ENCODE peak calls at places on chromosomes 3 and 15, in nine cellular contexts. Q is B cell, C is MCF 10A, W is cardiac fibroblast, V is pancreas, D is hepatocyte, O is ascending aorta, I is tibial artery, E is A549. J is an unnamed sample.

GRCh38 chr3:47799733-47800132 is 3.2 kb upstream of the DHX30 start:
- DNase-seq in Q (no peak), C (no peak), W (no peak), V (no peak), D (no peak), O (no peak), I (no peak), E (no peak), J (no peak)

GRCh38 chr15:81419304-81419943 is 45.4 kb upstream of the TMC3 start:
- DNase-seq in Q (no peak), C (peak), W (peak), V (no peak), D (no peak), O (no peak), I (no peak), E (no peak), J (no peak)

GRCh38 chr15:72782993-72783562 is 480 bp downstream of the ADPGK start:
- DNase-seq in Q (peak), C (peak), W (peak), V (no peak), D (no peak), O (peak), I (peak), E (no peak), J (peak)

GRCh38 chr3:12896206-12896697 is 54.9 kb upstream of the RPL32 start:
- DNase-seq in Q (no peak), C (no peak), W (peak), V (no peak), D (no peak), O (no peak), I (no peak), E (no peak), J (no peak)

GRCh38 chr15:57223345-57223744 is 153.0 kb upstream of the CGNL1 start:
- DNase-seq in Q (no peak), C (no peak), W (no peak), V (no peak), D (no peak), O (no peak), I (no peak), E (no peak), J (no peak)

GRCh38 chr15:67013696-67014095 is 51.7 kb upstream of the SMAD3 start:
- DNase-seq in Q (no peak), C (no peak), W (peak), V (no peak), D (no peak), O (peak), I (no peak), E (no peak), J (no peak)

GRCh38 chr15:51085764-51086163 is 8.9 kb downstream of the TNFAIP8L3 start:
- DNase-seq in Q (no peak), C (no peak), W (peak), V (no peak), D (no peak), O (no peak), I (no peak), E (no peak), J (no peak)

GRCh38 chr3:107846282-107846852 is 244.5 kb downstream of the CD47 start:
- DNase-seq in Q (no peak), C (peak), W (peak), V (no peak), D (peak), O (peak), I (peak), E (peak), J (peak)

GRCh38 chr15:49521802-49522201 is 98.8 kb downstream of the FGF7 start:
- DNase-seq in Q (no peak), C (peak), W (peak), V (no peak), D (no peak), O (no peak), I (no peak), E (no peak), J (no peak)

GRCh38 chr15:74988007-74988800 is 7.2 kb upstream of the SCAMP5 start:
- DNase-seq in Q (no peak), C (peak), W (peak), V (no peak), D (peak), O (no peak), I (no peak), E (peak), J (peak)

GRCh38 chr3:128709506-128710210 is 16.3 kb upstream of the RAB7A start:
- DNase-seq in Q (no peak), C (no peak), W (no peak), V (no peak), D (no peak), O (no peak), I (no peak), E (no peak), J (no peak)

GRCh38 chr15:100602822-100603393 is 519 bp downstream of the ASB7 start:
- DNase-seq in Q (peak), C (peak), W (peak), V (no peak), D (peak), O (no peak), I (no peak), E (peak), J (peak)

GRCh38 chr3:40869013-40869412 is 330.3 kb upstream of the CTNNB1 start:
- DNase-seq in Q (no peak), C (no peak), W (no peak), V (no peak), D (no peak), O (no peak), I (no peak), E (no peak), J (no peak)

GRCh38 chr3:40871411-40871810 is 327.9 kb upstream of the CTNNB1 start:
- DNase-seq in Q (no peak), C (no peak), W (no peak), V (no peak), D (no peak), O (no peak), I (no peak), E (no peak), J (no peak)

GRCh38 chr3:40867826-40868225 is 331.5 kb upstream of the CTNNB1 start:
- DNase-seq in Q (no peak), C (no peak), W (no peak), V (no peak), D (no peak), O (no peak), I (no peak), E (no peak), J (no peak)

GRCh38 chr3:40872562-40872961 is 326.7 kb upstream of the CTNNB1 start:
- DNase-seq in Q (no peak), C (no peak), W (no peak), V (no peak), D (no peak), O (no peak), I (no peak), E (no peak), J (no peak)

DNA sequence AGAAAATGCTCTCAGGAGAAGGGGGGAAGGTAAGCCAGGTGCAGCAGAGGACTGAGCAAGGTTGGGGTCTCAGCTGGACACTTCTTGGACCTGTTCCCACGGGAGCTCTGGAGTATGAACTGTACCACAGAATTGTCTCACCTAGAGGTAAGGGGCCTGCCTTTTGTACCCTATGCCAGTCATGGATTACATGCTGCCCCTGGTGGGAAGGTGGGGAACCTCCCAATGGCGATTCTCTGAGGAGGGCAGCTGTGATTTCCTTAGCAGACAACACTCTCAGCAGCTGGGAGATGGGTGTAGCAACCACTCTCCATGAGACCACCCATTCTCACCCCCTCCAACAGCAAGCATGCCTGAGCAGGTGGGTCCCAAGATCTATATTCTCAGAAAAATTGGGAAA is 329.4 kb upstream of the CTNNB1 start:
- DNase-seq in Q (no peak), C (no peak), W (no peak), V (no peak), D (no peak), O (no peak), I (no peak), E (no peak), J (no peak)
- TF ChIP-seq CTCF in Q (no peak), C (no peak), W (no peak), V (no peak), D (no peak), O (no peak), I (no peak), E (no peak), J (peak)

DNA sequence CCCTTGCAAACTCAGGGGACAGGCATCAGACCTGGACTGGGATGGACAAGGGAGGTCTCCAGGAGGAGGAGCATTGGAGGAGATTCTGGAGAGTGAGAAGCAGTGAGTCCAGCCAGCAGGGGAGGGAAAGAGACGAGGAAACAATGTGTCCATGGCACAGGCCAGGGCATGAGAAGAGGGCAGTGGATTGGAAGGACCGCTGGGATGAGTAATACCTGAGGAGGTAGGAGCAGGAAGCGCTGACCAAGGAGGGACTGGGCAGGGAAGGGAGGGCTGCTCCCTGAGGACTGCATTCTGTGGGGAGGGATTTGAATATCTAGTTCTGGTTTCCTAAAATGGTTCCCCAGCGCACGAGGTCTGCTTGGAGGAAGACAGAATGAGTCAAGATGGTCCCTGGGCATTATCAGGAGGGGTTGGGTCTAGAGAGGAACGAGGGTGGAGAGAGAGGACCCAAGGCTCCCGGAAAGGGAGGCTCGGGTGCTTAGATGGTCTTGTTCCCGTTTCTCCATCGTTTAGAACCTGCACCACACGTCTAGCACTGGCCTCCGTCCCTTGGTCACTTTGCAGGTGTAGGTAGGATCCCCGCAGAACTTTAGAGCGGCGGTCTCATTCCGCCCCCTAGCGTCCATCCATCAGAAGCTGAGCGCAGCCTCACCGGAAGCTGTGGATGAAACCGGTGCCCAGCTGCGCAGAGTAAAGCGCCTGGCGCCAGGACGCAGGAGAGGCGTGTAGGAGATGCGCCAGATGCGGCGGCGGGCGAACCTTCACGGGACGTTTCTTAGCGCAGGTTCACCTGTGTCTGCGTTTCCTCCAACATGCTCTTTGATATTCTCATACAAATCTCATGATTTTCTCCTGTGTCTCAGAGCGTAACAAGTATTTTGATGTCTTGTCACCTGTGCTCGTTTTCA is 190.7 kb upstream of the NDN start:
- DNase-seq in Q (no peak), C (no peak), W (no peak), V (peak), D (peak), O (no peak), I (no peak), E (peak), J (peak)
- TF ChIP-seq CTCF in Q (no peak), C (no peak), W (peak), V (peak), D (peak), O (peak), I (peak), E (peak), J (no peak)

GRCh38 chr3:198079771-198080520 is 119.9 kb downstream of the LMLN start:
- DNase-seq in Q (no peak), C (peak), W (peak), V (no peak), D (peak), O (no peak), I (peak), E (no peak), J (peak)
- TF ChIP-seq CTCF in Q (no peak), C (no peak), W (no peak), V (no peak), D (peak), O (peak), I (no peak), E (no peak), J (no peak)

GRCh38 chr3:157526036-157526435 is 22.8 kb upstream of the VEPH1 start:
- DNase-seq in Q (no peak), C (no peak), W (no peak), V (no peak), D (no peak), O (no peak), I (no peak), E (no peak), J (no peak)
- TF ChIP-seq CTCF in Q (no peak), C (no peak), W (no peak), V (no peak), D (no peak), O (no peak), I (no peak), E (no peak), J (no peak)

GRCh38 chr3:46163551-46163981 is 44.5 kb downstream of the CCR1 start:
- DNase-seq in Q (no peak), C (peak), W (no peak), V (no peak), D (peak), O (no peak), I (no peak), E (no peak), J (no peak)

GRCh38 chr3:46168583-46168982 is 39.5 kb downstream of the CCR1 start:
- DNase-seq in Q (no peak), C (no peak), W (no peak), V (no peak), D (no peak), O (no peak), I (no peak), E (no peak), J (no peak)

GRCh38 chr3:46162975-46163550 is 45.0 kb downstream of the CCR1 start:
- DNase-seq in Q (no peak), C (peak), W (no peak), V (no peak), D (peak), O (no peak), I (no peak), E (no peak), J (no peak)
- TF ChIP-seq CTCF in Q (no peak), C (no peak), W (peak), V (no peak), D (no peak), O (no peak), I (no peak), E (no peak), J (no peak)

GRCh38 chr15:64618569-64618968 is 156.8 kb downstream of the RBPMS2 start:
- DNase-seq in Q (no peak), C (no peak), W (no peak), V (no peak), D (no peak), O (no peak), I (no peak), E (no peak), J (no peak)

GRCh38 chr15:64618138-64618537 is 157.3 kb downstream of the RBPMS2 start:
- DNase-seq in Q (no peak), C (no peak), W (no peak), V (no peak), D (no peak), O (no peak), I (no peak), E (no peak), J (no peak)

GRCh38 chr15:64614519-64614918 is 154.1 kb downstream of the ZNF609 start:
- DNase-seq in Q (no peak), C (no peak), W (no peak), V (no peak), D (no peak), O (no peak), I (no peak), E (no peak), J (no peak)

GRCh38 chr15:64619880-64620839 is 155.2 kb downstream of the RBPMS2 start:
- DNase-seq in Q (peak), C (peak), W (peak), V (no peak), D (no peak), O (no peak), I (no peak), E (no peak), J (peak)

DNA sequence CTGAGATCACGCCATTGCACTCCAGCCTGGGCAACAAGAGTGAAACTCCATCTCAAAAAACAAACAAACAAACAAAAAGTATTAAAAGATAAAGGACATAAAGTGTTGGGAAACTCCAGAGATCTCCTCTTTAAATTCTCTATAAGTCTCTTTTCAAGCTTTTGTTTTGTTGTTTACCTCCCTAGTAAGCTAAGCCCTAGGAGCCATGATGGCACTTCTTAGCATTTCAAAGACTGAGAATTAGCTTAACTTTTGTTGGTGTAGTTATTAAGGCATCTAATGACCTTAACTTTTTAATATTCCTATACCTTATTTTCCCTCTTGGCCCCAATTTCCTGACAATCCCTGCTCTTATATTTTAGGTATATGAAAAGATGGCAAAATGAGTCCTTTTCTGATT is 157.3 kb downstream of the ZNF609 start:
- DNase-seq in Q (no peak), C (no peak), W (no peak), V (no peak), D (no peak), O (no peak), I (no peak), E (no peak), J (no peak)
- TF ChIP-seq CTCF in Q (no peak), C (no peak), W (no peak), V (no peak), D (no peak), O (no peak), I (no peak), E (no peak), J (no peak)

DNA sequence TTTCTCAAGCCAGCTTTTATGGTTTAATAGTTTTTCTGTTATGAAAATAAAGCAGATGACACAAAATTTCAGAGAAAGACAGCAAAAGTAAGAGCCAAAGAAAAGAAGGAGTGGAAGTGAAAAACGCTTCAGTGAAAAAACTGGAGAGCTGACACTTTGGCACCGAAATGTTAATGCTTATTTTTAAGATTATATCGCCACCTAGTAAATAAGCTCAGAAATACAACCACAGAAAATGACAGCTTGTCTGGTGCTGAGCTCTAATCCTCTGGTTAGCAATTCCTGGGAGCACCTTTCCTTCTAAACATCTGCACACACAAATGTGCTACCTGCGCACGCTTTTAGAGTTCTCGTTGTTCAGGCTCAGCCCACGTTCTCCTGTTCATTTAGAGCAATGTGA is 101.7 kb downstream of the ZPLD1 start:
- DNase-seq in Q (no peak), C (peak), W (peak), V (no peak), D (peak), O (no peak), I (no peak), E (peak), J (peak)
- TF ChIP-seq CTCF in Q (peak), C (peak), W (peak), V (no peak), D (peak), O (peak), I (peak), E (peak), J (no peak)

DNA sequence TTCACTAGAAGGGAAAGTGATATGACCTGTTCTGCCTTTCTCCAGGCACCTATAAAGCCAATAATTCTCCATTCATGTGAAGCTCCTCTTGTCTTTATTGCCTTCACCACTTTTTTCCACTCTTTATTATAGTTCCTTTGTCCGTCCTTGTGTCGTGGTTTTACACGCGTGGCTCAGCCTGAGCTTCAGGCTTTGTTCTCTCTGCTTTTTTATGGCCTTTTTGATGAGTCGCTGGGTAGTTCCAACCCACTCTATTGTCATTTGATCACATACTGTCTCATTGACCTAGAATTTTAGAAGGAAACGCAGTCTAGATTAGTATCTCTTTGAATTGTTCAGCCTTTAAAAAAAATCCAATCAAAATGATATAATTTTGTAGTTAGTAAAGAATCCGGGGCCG is 403.2 kb downstream of the PTPRG start:
- DNase-seq in Q (no peak), C (no peak), W (no peak), V (no peak), D (no peak), O (no peak), I (no peak), E (no peak), J (no peak)
- TF ChIP-seq CTCF in Q (no peak), C (no peak), W (no peak), V (no peak), D (no peak), O (no peak), I (no peak), E (no peak), J (no peak)

DNA sequence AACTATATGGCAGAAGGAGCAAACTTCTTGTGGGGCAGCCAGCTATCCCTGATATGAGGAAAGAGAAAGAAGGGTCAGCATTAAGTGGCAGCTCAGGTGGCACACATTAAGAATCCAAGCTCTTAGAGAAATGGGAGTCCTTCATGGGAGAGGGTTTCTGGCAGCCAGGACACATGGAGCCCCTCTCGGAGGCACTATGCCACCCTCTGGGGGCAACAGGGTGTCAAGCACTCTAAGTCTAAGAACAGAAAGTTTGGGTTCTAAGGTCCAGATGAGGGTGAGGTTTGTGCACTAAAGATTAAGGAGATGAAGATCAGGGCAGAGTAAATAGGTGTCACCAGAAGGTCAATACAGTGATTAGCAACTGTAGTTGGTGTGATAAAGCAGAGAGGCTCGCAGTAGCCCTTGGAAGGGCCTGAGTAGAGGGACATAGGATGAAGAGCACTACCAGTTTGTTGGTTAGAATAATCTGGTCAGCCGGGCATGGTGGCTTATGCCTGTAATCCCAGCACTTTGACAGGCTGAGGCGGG is 89.3 kb downstream of the ST6GAL1 start:
- DNase-seq in Q (no peak), C (no peak), W (no peak), V (no peak), D (no peak), O (no peak), I (no peak), E (no peak), J (no peak)
- TF ChIP-seq CTCF in Q (no peak), C (no peak), W (no peak), V (no peak), D (no peak), O (no peak), I (no peak), E (no peak), J (no peak)

J was measured in GM20000.